ENCODE peak calls at places on chromosomes 13 and 19, in eight cellular contexts. N, T, Y, I, D, S, R and W are unnamed samples.

GRCh38 chr13:34507630-34508029 is 434.4 kb upstream of the NBEA start:
- DNase-seq in N (no peak), Y (no peak), S (no peak), I (no peak), R (no peak), D (no peak), T (no peak), W (no peak)

GRCh38 chr19:36027696-36028095 is 5.0 kb downstream of the CLIP3 start:
- DNase-seq in T (no peak), N (no peak), D (no peak), I (no peak), Y (no peak), S (no peak), R (no peak), W (no peak)

GRCh38 chr19:802497-802887 is 5.2 kb downstream of the PTBP1 start:
- DNase-seq in N (no peak), T (no peak), I (no peak), R (no peak), S (no peak), D (peak), Y (no peak), W (no peak)

GRCh38 chr13:85650613-85651012 is 148.6 kb downstream of the SLITRK6 start:
- DNase-seq in D (no peak), Y (no peak), I (no peak), N (no peak), R (no peak), S (no peak), T (no peak), W (no peak)

GRCh38 chr19:28968721-28969120 is 244.2 kb downstream of the UQCRFS1 start:
- DNase-seq in D (no peak), I (no peak), N (no peak), T (no peak), S (no peak), Y (no peak), R (no peak), W (no peak)

GRCh38 chr19:41821003-41821735 is 23.3 kb downstream of the LYPD4 start:
- DNase-seq in N (peak), D (peak), I (no peak), R (no peak), T (no peak), Y (no peak), S (peak), W (peak)

GRCh38 chr13:27122036-27122435 is 49.6 kb downstream of the USP12 start:
- DNase-seq in I (no peak), N (no peak), R (no peak), T (no peak), D (no peak), Y (no peak), S (no peak), W (no peak)

GRCh38 chr13:60273971-60274370 is 110.2 kb upstream of the DIAPH3 start:
- DNase-seq in D (no peak), Y (no peak), T (no peak), S (no peak), N (no peak), I (no peak), R (no peak), W (no peak)

GRCh38 chr19:5138606-5139594 is 170.0 kb downstream of the KDM4B start:
- DNase-seq in N (peak), D (no peak), R (peak), I (no peak), Y (peak), T (peak), S (peak), W (peak)

GRCh38 chr13:94984974-94985373 is 272.6 kb upstream of the SOX21 start:
- DNase-seq in I (no peak), T (no peak), R (no peak), Y (no peak), D (no peak), N (no peak), S (no peak), W (no peak)

GRCh38 chr19:17420267-17420924 is 549 bp downstream of the MVB12A start:
- DNase-seq in D (peak), Y (peak), I (peak), N (no peak), S (no peak), R (peak), T (peak), W (no peak)

GRCh38 chr19:40416918-40417713 is 3.9 kb upstream of the PRX start:
- DNase-seq in Y (no peak), R (no peak), I (no peak), S (no peak), D (no peak), N (no peak), T (no peak), W (no peak)

GRCh38 chr19:33902802-33903488 is 106.3 kb downstream of the KCTD15 start:
- DNase-seq in T (no peak), R (no peak), D (no peak), I (no peak), Y (no peak), N (no peak), S (no peak), W (no peak)

GRCh38 chr13:52892925-52893324 is 44.5 kb upstream of the PCDH8 start:
- DNase-seq in R (no peak), S (no peak), N (no peak), Y (no peak), D (no peak), I (no peak), T (no peak), W (no peak)